ENCODE peak calls at places on chromosomes 3 and 15, in ten cellular contexts. V, O, J, H, L, D, R, P, I and K are unnamed samples.

GRCh38 chr3:15601046-15601398 is 347 bp downstream of the HACL1 start:
- DNase-seq in J (no peak), H (no peak), P (no peak), L (no peak), O (no peak), V (peak), R (no peak), I (no peak), D (no peak), K (no peak)

GRCh38 chr3:120284702-120285507 is at the start of gene GPR156:
- DNase-seq in O (peak), D (no peak), R (no peak), J (peak), I (no peak), V (no peak), P (no peak), L (peak), H (no peak), K (no peak)

GRCh38 chr3:172536993-172537419 is 13.8 kb upstream of the TNFSF10 start:
- DNase-seq in D (no peak), P (no peak), O (no peak), J (no peak), R (no peak), L (no peak), I (no peak), H (no peak), V (no peak), K (no peak)

GRCh38 chr3:30720586-30721313 is 114.3 kb downstream of the TGFBR2 start:
- DNase-seq in J (no peak), H (peak), D (peak), V (peak), O (no peak), P (no peak), I (no peak), L (no peak), R (no peak), K (no peak)

GRCh38 chr15:22839046-22839705 is 710 bp downstream of the NIPA2 start:
- DNase-seq in I (peak), J (no peak), H (no peak), R (no peak), O (peak), V (no peak), P (no peak), L (no peak), D (no peak), K (no peak)

GRCh38 chr15:77094397-77095030 is 23.6 kb upstream of the TSPAN3 start:
- DNase-seq in J (peak), P (no peak), H (no peak), D (no peak), L (no peak), I (peak), V (no peak), R (no peak), O (no peak), K (no peak)

GRCh38 chr15:62067448-62068044 is 769 bp downstream of the C2CD4A start:
- DNase-seq in R (peak), P (peak), D (no peak), H (no peak), O (peak), V (no peak), I (no peak), J (peak), L (peak), K (peak)

GRCh38 chr15:41501191-41501917 is 7.7 kb downstream of the ITPKA start:
- DNase-seq in O (peak), R (no peak), P (peak), D (no peak), I (peak), V (no peak), H (peak), J (peak), L (peak), K (no peak)

GRCh38 chr15:70160803-70161565 is 63.3 kb upstream of the TLE3 start:
- DNase-seq in D (no peak), J (no peak), I (no peak), R (no peak), H (no peak), V (no peak), O (no peak), P (no peak), L (no peak), K (no peak)

GRCh38 chr3:149145926-149146325 is 16.5 kb downstream of the HPS3 start:
- DNase-seq in D (no peak), P (no peak), I (peak), R (no peak), H (no peak), J (no peak), V (no peak), L (no peak), O (no peak), K (no peak)

GRCh38 chr3:159191454-159191853 is 389.6 kb downstream of the MFSD1 start:
- DNase-seq in P (no peak), R (no peak), O (no peak), D (no peak), L (no peak), I (no peak), H (no peak), V (peak), J (no peak), K (no peak)

GRCh38 chr15:51237816-51238215 is 100.6 kb downstream of the CYP19A1 start:
- DNase-seq in I (no peak), H (no peak), V (no peak), J (no peak), L (no peak), O (no peak), D (no peak), P (no peak), R (no peak), K (no peak)

GRCh38 chr3:9422712-9423424 is 25.5 kb downstream of the SETD5 start:
- DNase-seq in H (peak), J (peak), V (peak), R (no peak), O (no peak), D (peak), I (no peak), P (no peak), L (no peak), K (no peak)

GRCh38 chr15:91944334-91944733 is 90.8 kb downstream of the SLCO3A1 start:
- DNase-seq in I (no peak), D (no peak), O (no peak), R (no peak), P (no peak), V (no peak), H (no peak), L (no peak), J (no peak), K (no peak)

GRCh38 chr15:82999905-83000671 is 11.4 kb downstream of the C15orf40 start:
- DNase-seq in D (peak), H (peak), O (peak), J (peak), I (peak), R (no peak), P (no peak), V (peak), L (no peak), K (no peak)

GRCh38 chr3:18712713-18713575 is 287.8 kb upstream of the SATB1 start:
- DNase-seq in L (no peak), J (no peak), V (no peak), P (no peak), R (no peak), H (no peak), O (no peak), D (no peak), I (no peak), K (no peak)

GRCh38 chr3:66261318-66261717 is 40.5 kb downstream of the SLC25A26 start:
- DNase-seq in D (no peak), L (no peak), R (no peak), J (no peak), O (no peak), P (no peak), H (no peak), V (peak), I (no peak), K (no peak)

GRCh38 chr3:139302084-139302800 is 41.6 kb upstream of the MRPS22 start:
- DNase-seq in O (no peak), J (no peak), V (peak), D (peak), H (peak), P (peak), I (no peak), L (no peak), R (no peak), K (no peak)

GRCh38 chr3:67648229-67648628 is 6.2 kb downstream of the SUCLG2 start:
- DNase-seq in L (no peak), H (peak), J (no peak), P (no peak), D (no peak), V (no peak), R (no peak), O (no peak), I (no peak), K (no peak)

GRCh38 chr3:112374334-112374734 is 41.4 kb downstream of the CD200 start:
- DNase-seq in D (no peak), V (no peak), P (no peak), J (no peak), O (no peak), L (no peak), I (no peak), H (peak), R (no peak), K (no peak)

GRCh38 chr3:196947136-196947859 is 5.0 kb upstream of the NCBP2 start:
- DNase-seq in H (no peak), I (no peak), L (no peak), O (no peak), R (no peak), P (no peak), J (peak), V (no peak), D (no peak), K (no peak)
- TF ChIP-seq CTCF in H (no peak), I (no peak), L (no peak), O (no peak), R (no peak), P (no peak), J (peak), V (peak), D (peak), K (no peak)

GRCh38 chr15:27866505-27867165 is 232.5 kb downstream of the OCA2 start:
- DNase-seq in P (no peak), V (no peak), H (no peak), R (no peak), J (no peak), L (no peak), O (no peak), I (no peak), D (no peak), K (no peak)
- TF ChIP-seq CTCF in P (no peak), V (no peak), H (no peak), R (no peak), J (no peak), L (no peak), O (no peak), I (no peak), D (no peak), K (no peak)

DNA sequence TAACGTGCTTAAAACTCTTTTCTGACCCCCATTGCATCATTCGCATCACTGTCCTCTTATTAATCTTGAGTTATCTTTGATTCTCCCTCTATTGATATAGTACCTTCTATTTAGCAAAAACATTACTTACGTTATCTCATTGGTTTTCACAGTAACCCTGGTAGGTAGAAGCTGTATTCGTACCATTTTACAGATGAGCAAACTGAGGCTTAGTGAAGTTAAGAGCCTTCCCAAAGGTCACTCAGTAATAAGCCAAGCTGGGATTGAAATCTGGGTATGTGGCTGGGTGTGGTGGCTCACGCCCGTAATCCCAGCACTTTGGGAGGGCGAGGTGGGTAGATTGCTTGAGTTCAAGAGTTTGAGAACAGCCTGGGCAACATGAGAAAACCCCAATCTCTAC is 244.0 kb downstream of the THSD4 start:
- DNase-seq in D (no peak), V (no peak), O (no peak), P (no peak), J (no peak), L (no peak), R (no peak), I (no peak), H (no peak), K (no peak)
- TF ChIP-seq CTCF in D (no peak), V (no peak), O (no peak), P (no peak), J (no peak), L (no peak), R (no peak), I (no peak), H (no peak), K (no peak)

GRCh38 chr3:197942956-197943556 is 6.9 kb upstream of the RPL35A start:
- DNase-seq in L (no peak), H (peak), I (peak), V (peak), D (peak), P (no peak), O (peak), J (peak), R (no peak), K (no peak)
- TF ChIP-seq CTCF in L (peak), H (peak), I (peak), V (peak), D (peak), P (peak), O (peak), J (peak), R (peak), K (peak)

GRCh38 chr15:63610209-63610841 is 13.1 kb downstream of the FBXL22 start:
- DNase-seq in V (peak), R (no peak), O (peak), J (peak), D (peak), P (no peak), H (peak), L (peak), I (peak), K (peak)
- TF ChIP-seq CTCF in V (peak), R (peak), O (peak), J (peak), D (peak), P (peak), H (peak), L (peak), I (peak), K (peak)

GRCh38 chr3:87307805-87308204 is 31.4 kb upstream of the POU1F1 start:
- DNase-seq in D (no peak), H (no peak), J (peak), O (peak), L (no peak), P (no peak), V (no peak), R (no peak), I (no peak), K (no peak)
- TF ChIP-seq CTCF in D (peak), H (no peak), J (peak), O (no peak), L (peak), P (no peak), V (peak), R (no peak), I (peak), K (no peak)

GRCh38 chr3:195892355-195893120 is 15.8 kb downstream of the TNK2 start:
- DNase-seq in D (no peak), P (no peak), H (peak), V (no peak), J (no peak), O (no peak), I (no peak), R (peak), L (peak), K (no peak)
- TF ChIP-seq CTCF in D (no peak), P (no peak), H (no peak), V (peak), J (no peak), O (no peak), I (no peak), R (no peak), L (no peak), K (no peak)